ENCODE peak calls at places on chromosomes 13 and 19, in six cellular contexts. N is GM23338, V is ovary, A is cardiac fibroblast, F is OCI-LY7, R is endodermal cell. Q is an unnamed sample.

GRCh38 chr19:55179570-55180484 is at the start of gene SYT5:
- DNase-seq in F (peak), V (no peak), A (peak), N (peak), R (peak), Q (peak)

GRCh38 chr13:99442273-99442895 is 58.9 kb upstream of the TM9SF2 start:
- DNase-seq in N (peak), V (peak), A (peak), R (peak), F (peak), Q (peak)

GRCh38 chr13:40087021-40088002 is 431.9 kb downstream of the COG6 start:
- DNase-seq in A (no peak), V (no peak), N (peak), F (no peak), R (peak), Q (no peak)

GRCh38 chr13:43675577-43675976 is 111.2 kb downstream of the ENOX1 start:
- DNase-seq in R (no peak), V (no peak), A (no peak), N (no peak), F (no peak), Q (no peak)

GRCh38 chr19:13825489-13826475 is 30.5 kb downstream of the ZSWIM4 start:
- DNase-seq in R (peak), V (no peak), N (peak), F (peak), A (no peak), Q (no peak)

GRCh38 chr19:32691952-32692726 is 518 bp downstream of the NUDT19 start:
- DNase-seq in V (peak), N (peak), F (peak), A (peak), R (peak), Q (peak)

GRCh38 chr13:51292000-51292550 is 47.4 kb upstream of the SERPINE3 start:
- DNase-seq in N (no peak), A (peak), F (no peak), R (no peak), V (no peak), Q (no peak)

GRCh38 chr13:48125794-48126228 is 30.9 kb upstream of the MED4 start:
- DNase-seq in F (no peak), R (no peak), N (no peak), V (peak), A (peak), Q (no peak)

GRCh38 chr19:5775668-5776309 is 8.8 kb downstream of the PRR22 start:
- DNase-seq in N (no peak), A (peak), R (no peak), F (no peak), V (no peak), Q (no peak)

GRCh38 chr19:12733369-12733896 is 1.1 kb downstream of the TRIR start:
- DNase-seq in N (peak), R (peak), F (peak), V (no peak), A (peak), Q (peak)

GRCh38 chr19:12932392-12933286 is 872 bp downstream of the FARSA start:
- DNase-seq in V (no peak), A (no peak), N (no peak), R (no peak), F (no peak), Q (no peak)

GRCh38 chr19:38989066-38989605 is 13.6 kb upstream of the FBXO17 start:
- DNase-seq in N (peak), F (no peak), R (peak), A (peak), V (no peak), Q (no peak)

GRCh38 chr19:6723108-6723618 is 2.7 kb upstream of the C3 start:
- DNase-seq in V (peak), N (peak), R (peak), F (no peak), A (peak), Q (no peak)

GRCh38 chr19:13830761-13831481 is 35.7 kb downstream of the ZSWIM4 start:
- DNase-seq in A (no peak), R (peak), V (no peak), F (no peak), N (no peak), Q (no peak)

GRCh38 chr13:23687614-23688013 is 117.4 kb downstream of the TNFRSF19 start:
- DNase-seq in N (no peak), V (no peak), F (no peak), R (no peak), A (no peak), Q (no peak)

GRCh38 chr19:55525289-55526101 is 11.4 kb downstream of the SBK2 start:
- DNase-seq in F (no peak), R (peak), V (no peak), N (no peak), A (no peak), Q (no peak)

GRCh38 chr13:40539954-40540706 is 126.3 kb downstream of the FOXO1 start:
- DNase-seq in F (no peak), V (no peak), R (peak), N (peak), A (peak), Q (no peak)

GRCh38 chr13:74891610-74892009 is 590.4 kb downstream of the TBC1D4 start:
- DNase-seq in A (peak), N (no peak), V (no peak), F (no peak), R (no peak), Q (no peak)

GRCh38 chr19:40759352-40759751 is 8.3 kb downstream of the SNRPA start:
- DNase-seq in V (no peak), N (no peak), R (no peak), A (no peak), F (no peak), Q (no peak)

GRCh38 chr13:109874921-109875454 is 88.6 kb upstream of the IRS2 start:
- DNase-seq in F (no peak), N (no peak), V (no peak), A (peak), R (no peak), Q (no peak)

GRCh38 chr19:14514215-14514871 is 3.9 kb downstream of the DNAJB1 start:
- DNase-seq in A (no peak), F (no peak), R (no peak), V (no peak), N (no peak), Q (no peak)

GRCh38 chr19:14114854-14115253 is 2.7 kb downstream of the PRKACA start:
- DNase-seq in R (peak), F (peak), V (no peak), A (peak), N (peak), Q (peak)

GRCh38 chr19:15161028-15161984 is 39.5 kb downstream of the NOTCH3 start:
- DNase-seq in N (peak), R (no peak), V (no peak), A (peak), F (peak), Q (no peak)

GRCh38 chr13:20499986-20500385 is 25.7 kb downstream of the CRYL1 start:
- DNase-seq in V (no peak), F (no peak), R (no peak), N (no peak), A (no peak), Q (no peak)

DNA sequence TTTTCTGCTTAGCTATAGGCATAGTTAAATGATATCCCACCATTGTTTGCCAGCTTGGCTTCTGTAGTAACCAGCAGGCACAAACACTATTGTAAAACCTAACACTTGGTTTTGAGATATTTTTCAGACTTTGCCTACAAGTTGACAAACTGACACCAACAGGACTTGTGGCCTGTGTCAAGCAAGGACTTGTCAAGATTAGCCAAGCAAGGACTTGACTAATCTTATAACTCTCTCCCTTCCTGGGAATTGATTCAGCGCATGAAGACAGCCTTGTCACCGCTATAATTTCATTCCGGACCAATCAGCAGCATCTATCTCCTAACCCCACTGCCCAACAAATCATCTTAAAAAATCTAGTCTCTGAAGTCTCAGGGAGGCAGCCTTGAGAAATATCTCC is 72.7 kb upstream of the SLITRK1 start:
- DNase-seq in V (no peak), F (no peak), N (no peak), A (no peak), R (no peak), Q (no peak)
- TF ChIP-seq CTCF in V (no peak), F (no peak), N (no peak), A (no peak), R (no peak), Q (no peak)

DNA sequence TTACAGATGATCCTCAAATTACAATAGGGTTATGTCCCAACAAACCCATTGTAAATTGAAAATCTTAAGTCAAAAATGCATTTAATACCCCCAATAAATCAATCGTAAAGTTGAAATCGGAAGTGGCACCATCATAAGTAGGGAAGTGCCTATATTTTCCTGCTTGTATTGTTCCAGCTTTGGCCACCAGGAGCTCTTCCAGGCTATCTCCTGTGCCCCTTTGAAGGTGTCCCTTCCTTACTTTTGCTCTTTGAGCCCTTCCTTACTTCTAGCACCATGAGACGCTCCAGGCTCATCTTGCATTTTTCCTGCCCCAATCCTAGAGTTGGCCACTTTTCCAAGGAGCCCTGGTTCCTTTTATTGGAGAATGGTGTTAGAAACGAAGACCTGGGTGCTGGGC is 163.0 kb upstream of the TSC22D1 start:
- DNase-seq in V (no peak), R (peak), F (no peak), A (no peak), N (peak), Q (no peak)
- TF ChIP-seq CTCF in V (no peak), R (peak), F (no peak), A (peak), N (no peak), Q (no peak)

GRCh38 chr13:94596575-94596971 is 621 bp upstream of the TGDS start:
- DNase-seq in R (no peak), F (no peak), A (no peak), V (no peak), N (no peak), Q (peak)

GRCh38 chr13:94598281-94598680 is 2.3 kb upstream of the TGDS start:
- DNase-seq in N (no peak), V (no peak), F (no peak), A (no peak), R (no peak), Q (no peak)

GRCh38 chr13:94595006-94595942 is 678 bp downstream of the TGDS start:
- DNase-seq in A (peak), F (peak), R (peak), V (no peak), N (peak), Q (peak)

GRCh38 chr13:94599877-94600276 is 1.8 kb upstream of the GPR180 start:
- DNase-seq in R (no peak), A (no peak), V (no peak), N (no peak), F (no peak), Q (no peak)

DNA sequence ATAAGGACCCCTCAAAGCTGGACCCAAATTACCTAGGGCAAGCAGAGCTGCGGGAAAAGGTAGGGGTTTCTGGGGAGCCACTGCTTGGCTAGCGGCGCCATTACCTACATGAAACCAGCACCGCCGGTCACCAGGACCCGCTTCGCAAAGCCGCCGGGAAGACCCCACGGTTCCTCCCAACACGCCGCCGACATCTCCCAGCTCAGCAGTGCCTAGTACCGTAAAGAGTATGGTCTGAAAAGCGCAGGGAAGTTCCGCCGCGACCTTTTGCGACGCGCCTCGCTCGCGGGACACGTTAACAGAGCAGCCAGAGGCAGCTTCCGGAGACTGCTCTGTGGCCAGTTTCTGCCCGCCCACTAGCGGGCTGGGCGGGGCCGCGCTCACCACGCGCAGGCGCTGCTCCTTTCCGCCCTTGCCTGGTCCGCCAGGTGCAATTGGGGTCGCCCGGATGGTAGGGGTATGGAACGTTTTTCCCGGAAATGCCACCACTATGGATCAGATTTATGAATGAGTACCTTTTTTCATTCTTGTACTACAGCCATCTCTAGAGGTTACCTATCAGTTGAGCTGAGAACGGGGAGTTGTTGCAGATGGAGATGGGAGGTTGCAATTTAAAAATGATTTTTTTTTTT is at the start of gene TGDS:
- DNase-seq in V (peak), N (peak), A (peak), R (peak), F (peak), Q (peak)
- TF ChIP-seq CTCF in V (no peak), N (no peak), A (no peak), R (no peak), F (no peak), Q (no peak)

GRCh38 chr13:111153977-111154332 is 38.8 kb downstream of the ARHGEF7 start:
- DNase-seq in R (no peak), F (peak), A (no peak), V (no peak), N (peak), Q (no peak)
- TF ChIP-seq CTCF in R (peak), F (peak), A (peak), V (no peak), N (peak), Q (no peak)

GRCh38 chr19:46616631-46617322 is 8.1 kb downstream of the PTGIR start:
- DNase-seq in R (peak), V (peak), A (peak), N (peak), F (peak), Q (peak)
- TF ChIP-seq CTCF in R (peak), V (no peak), A (peak), N (peak), F (peak), Q (peak)

GRCh38 chr13:60163525-60164471 is at the start of gene DIAPH3:
- DNase-seq in R (peak), A (peak), F (peak), N (peak), V (peak), Q (peak)
- TF ChIP-seq CTCF in R (no peak), A (no peak), F (no peak), N (no peak), V (no peak), Q (no peak)

GRCh38 chr19:23311551-23311950 is 61.4 kb upstream of the ZNF724 start:
- DNase-seq in V (no peak), R (no peak), F (no peak), A (no peak), N (no peak), Q (no peak)

GRCh38 chr19:23304238-23304637 is 54.0 kb upstream of the ZNF724 start:
- DNase-seq in V (no peak), A (no peak), R (no peak), F (no peak), N (no peak), Q (no peak)

GRCh38 chr19:23310729-23311211 is 60.6 kb upstream of the ZNF724 start:
- DNase-seq in A (no peak), R (no peak), N (no peak), F (no peak), V (no peak), Q (no peak)

GRCh38 chr19:23309926-23310325 is 59.7 kb upstream of the ZNF724 start:
- DNase-seq in F (no peak), R (no peak), V (no peak), N (no peak), A (no peak), Q (no peak)

GRCh38 chr19:23305555-23305954 is 55.4 kb upstream of the ZNF724 start:
- DNase-seq in V (no peak), N (peak), R (no peak), F (peak), A (no peak), Q (no peak)
- TF ChIP-seq CTCF in V (no peak), N (peak), R (peak), F (peak), A (no peak), Q (no peak)

DNA sequence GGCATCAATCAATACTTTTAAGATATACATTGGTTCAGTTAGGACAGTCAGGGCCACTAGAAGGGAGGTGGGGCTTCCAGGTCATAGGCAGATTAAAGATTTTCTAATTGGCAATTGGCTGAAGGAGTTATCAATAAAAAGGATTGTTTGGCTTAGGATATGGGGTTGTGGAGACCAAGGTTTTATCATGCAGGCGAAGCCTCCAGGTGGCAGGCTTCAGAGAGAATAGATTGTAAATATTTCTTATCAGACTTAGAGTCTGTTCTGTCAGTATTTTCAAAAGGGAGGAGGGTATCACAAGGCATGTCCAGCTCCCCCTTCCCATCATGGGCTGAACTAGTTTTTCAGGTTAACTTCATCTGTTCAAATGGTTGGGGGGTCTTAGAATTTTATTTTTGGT is 77.4 kb upstream of the FARP1 start:
- DNase-seq in A (no peak), R (no peak), N (no peak), V (no peak), F (no peak), Q (no peak)
- TF ChIP-seq CTCF in A (no peak), R (peak), N (peak), V (no peak), F (no peak), Q (no peak)

GRCh38 chr19:42576241-42576640 is 18.5 kb downstream of the CEACAM8 start:
- DNase-seq in N (no peak), V (no peak), F (no peak), R (no peak), A (no peak), Q (no peak)

GRCh38 chr19:42577016-42577415 is 17.7 kb downstream of the CEACAM8 start:
- DNase-seq in N (no peak), F (no peak), R (no peak), A (no peak), V (no peak), Q (no peak)

GRCh38 chr19:42571136-42571535 is 23.6 kb downstream of the CEACAM8 start:
- DNase-seq in F (no peak), N (no peak), R (no peak), V (no peak), A (no peak), Q (no peak)

GRCh38 chr19:42569193-42569592 is 25.5 kb downstream of the CEACAM8 start:
- DNase-seq in F (no peak), V (no peak), A (no peak), N (no peak), R (no peak), Q (no peak)

DNA sequence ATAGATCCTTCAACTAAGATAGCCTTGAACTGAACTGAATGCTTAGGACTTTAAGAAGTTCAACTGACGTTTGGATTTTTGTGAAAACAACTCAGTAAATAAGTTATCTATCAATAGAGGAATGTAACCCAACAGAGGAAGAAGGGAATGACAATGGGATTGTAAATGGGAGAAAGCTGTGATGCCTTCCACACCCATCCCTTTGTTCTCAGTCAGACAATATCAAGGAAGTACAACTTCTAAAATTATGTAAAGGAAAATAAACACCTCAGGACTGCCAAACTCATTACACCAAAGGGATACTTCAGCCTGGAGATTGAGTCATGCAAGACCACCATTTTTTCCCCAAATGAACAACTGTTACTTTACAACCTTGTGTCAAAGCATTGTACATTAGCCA is 21.1 kb downstream of the CEACAM8 start:
- DNase-seq in F (no peak), R (no peak), A (no peak), V (no peak), N (no peak), Q (no peak)
- TF ChIP-seq CTCF in F (no peak), R (no peak), A (no peak), V (no peak), N (no peak), Q (no peak)

Q was measured in activated CD8-positive, alpha-beta T cell treated with anti-CD3 and anti-CD28 coated beads for 36 hours.